ENCODE peak calls at places on chromosomes 6 and 20, in four cellular contexts. O is LoVo, C is astrocyte of the spinal cord, D is non-pigmented ciliary epithelial cell. G is an unnamed sample.

GRCh38 chr6:27296106-27296783 is 15.8 kb downstream of the POM121L2 start:
- DNase-seq in O (peak), D (no peak), C (peak), G (peak)

GRCh38 chr6:111724505-111724904 is 118.8 kb upstream of the TRAF3IP2 start:
- DNase-seq in C (no peak), D (no peak), O (no peak), G (no peak)

GRCh38 chr6:34953084-34954025 is 64.3 kb downstream of the ANKS1A start:
- DNase-seq in O (peak), D (no peak), C (peak), G (peak)

GRCh38 chr20:17525650-17526049 is 5.5 kb downstream of the BFSP1 start:
- DNase-seq in D (no peak), O (peak), C (no peak), G (no peak)

GRCh38 chr6:149887343-149887742 is 10.6 kb downstream of the RAET1E start:
- DNase-seq in D (no peak), C (peak), O (peak), G (peak)

GRCh38 chr6:3324262-3324942 is 65.7 kb downstream of the PSMG4 start:
- DNase-seq in C (peak), D (peak), O (no peak), G (peak)

GRCh38 chr6:144150673-144151009 is 324 bp downstream of the STX11 start:
- DNase-seq in D (no peak), O (peak), C (peak), G (no peak)

GRCh38 chr20:50346372-50347347 is 156.0 kb downstream of the CEBPB start:
- DNase-seq in O (no peak), C (peak), D (no peak), G (peak)

GRCh38 chr6:3878048-3878666 is 29.0 kb downstream of the FAM50B start:
- DNase-seq in O (no peak), C (no peak), D (no peak), G (no peak)

GRCh38 chr6:78701407-78701806 is 165.9 kb upstream of the IRAK1BP1 start:
- DNase-seq in D (peak), C (peak), O (no peak), G (peak)

GRCh38 chr20:62368629-62369507 is 1.8 kb upstream of the LAMA5 start:
- DNase-seq in D (no peak), C (peak), O (no peak), G (peak)

GRCh38 chr6:29864037-29864795 is 36.6 kb downstream of the HLA-G start:
- DNase-seq in O (no peak), D (no peak), C (no peak), G (no peak)

GRCh38 chr20:17439897-17440296 is 91.3 kb downstream of the BFSP1 start:
- DNase-seq in C (no peak), O (no peak), D (no peak), G (no peak)

GRCh38 chr6:53179961-53180651 is 31.5 kb upstream of the GCM1 start:
- DNase-seq in D (peak), O (no peak), C (peak), G (no peak)

GRCh38 chr6:155313602-155314091 is 637 bp downstream of the TFB1M start:
- DNase-seq in D (no peak), C (peak), O (peak), G (no peak)

GRCh38 chr6:16163066-16163465 is 34.2 kb downstream of the MYLIP start:
- DNase-seq in O (no peak), C (no peak), D (no peak), G (no peak)

GRCh38 chr20:43983904-43984361 is 69.3 kb downstream of the TOX2 start:
- DNase-seq in C (no peak), O (peak), D (no peak), G (no peak)

GRCh38 chr20:53691060-53691810 is 97.6 kb upstream of the ZNF217 start:
- DNase-seq in D (no peak), C (peak), O (peak), G (no peak)

G was measured in AG08395.